ENCODE peak calls at places on chromosomes 12 and 14, in five cellular contexts. S is pancreas, N is cardiac muscle cell, I is IMR-90, X is testis. C is an unnamed sample.

GRCh38 chr12:9049520-9050133 is 60.3 kb downstream of the KLRG1 start:
- DNase-seq in S (no peak), N (peak; percentile 68), I (peak; percentile 52), X (no peak), C (no peak)

GRCh38 chr12:45122776-45123380 is 72.0 kb upstream of the DBX2 start:
- DNase-seq in S (no peak), N (peak; percentile 54), I (peak; percentile 21), X (peak; percentile 16), C (no peak)

GRCh38 chr12:50242751-50243191 is 40.5 kb downstream of the LIMA1 start:
- DNase-seq in S (no peak), N (no peak), I (peak; percentile 83), X (no peak), C (no peak)

GRCh38 chr12:54007538-54008259 is 1.1 kb upstream of the HOXC8 start:
- DNase-seq in S (no peak), N (no peak), I (no peak), X (no peak), C (no peak)

GRCh38 chr14:54614296-54614695 is 47.4 kb downstream of the SAMD4A start:
- DNase-seq in S (no peak), N (no peak), I (no peak), X (no peak), C (no peak)

GRCh38 chr14:101360045-101360931 is 201.0 kb upstream of the DIO3 start:
- DNase-seq in S (no peak), N (peak; percentile 2), I (no peak), X (peak; percentile 66), C (no peak)

GRCh38 chr14:101963611-101964296 is 619 bp upstream of the DYNC1H1 start:
- DNase-seq in S (no peak), N (no peak), I (no peak), X (no peak), C (no peak)

GRCh38 chr12:65602579-65603295 is 221.5 kb upstream of the HMGA2 start:
- DNase-seq in S (peak; percentile 57), N (peak; percentile 96), I (peak; percentile 97), X (peak; percentile 85), C (no peak)

GRCh38 chr12:1459339-1459738 is 135.0 kb downstream of the FBXL14 start:
- DNase-seq in S (no peak), N (no peak), I (no peak), X (no peak), C (no peak)

GRCh38 chr12:123897221-123897620 is 75.4 kb downstream of the CCDC92 start:
- DNase-seq in S (no peak), N (peak; percentile 48), I (peak; percentile 72), X (no peak), C (no peak)

GRCh38 chr12:101697197-101697929 is at the start of gene CHPT1:
- DNase-seq in S (peak; percentile 76), N (peak; percentile 59), I (peak; percentile 38), X (peak; percentile 84), C (peak; percentile 49)

GRCh38 chr12:40647651-40648050 is 44.6 kb upstream of the CNTN1 start:
- DNase-seq in S (no peak), N (no peak), I (no peak), X (no peak), C (no peak)

GRCh38 chr12:94134226-94134795 is 14.1 kb upstream of the PLXNC1 start:
- DNase-seq in S (no peak), N (peak; percentile 70), I (peak; percentile 62), X (peak; percentile 35), C (no peak)

GRCh38 chr12:113165521-113166450 is 16.3 kb downstream of the CFAP73 start:
- DNase-seq in S (no peak), N (no peak), I (no peak), X (no peak), C (no peak)

DNA sequence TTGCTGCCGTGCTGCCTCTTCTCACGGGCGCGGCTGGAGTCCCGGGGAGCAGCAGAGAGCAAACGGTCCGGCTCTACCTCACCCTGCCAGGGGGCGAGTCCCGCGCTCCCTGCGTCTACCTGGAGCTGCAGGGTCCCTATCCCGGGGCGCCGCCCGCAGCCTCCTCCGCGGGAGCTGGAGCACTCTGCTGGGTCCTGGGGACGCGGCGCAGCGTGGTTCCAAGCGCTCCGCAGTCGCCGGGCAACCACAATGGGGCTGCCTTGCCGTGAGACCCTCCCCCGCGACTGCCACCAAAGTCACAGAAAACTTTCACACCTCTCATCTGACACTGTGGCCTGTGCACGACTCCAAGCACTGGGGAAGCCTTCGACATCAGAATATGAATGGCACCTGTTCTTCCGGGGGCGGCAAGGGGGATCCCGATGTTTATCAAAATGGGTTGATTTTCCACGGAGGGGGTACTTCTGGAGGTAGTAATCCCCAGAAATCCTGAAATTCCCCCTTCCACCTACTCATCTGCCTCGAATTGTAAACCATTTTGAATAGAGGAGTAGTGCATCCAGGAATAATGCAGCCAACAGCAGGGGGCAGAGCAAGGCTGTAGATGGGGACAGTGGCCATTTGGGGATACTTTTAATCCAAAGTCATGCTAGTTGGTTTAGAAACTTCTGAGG is at the start of gene C12orf42:
- DNase-seq in S (no peak), N (peak; percentile 26), I (no peak), X (peak; percentile 54), C (no peak)
- H3K27ac ChIP-seq in S (no peak within 1 kb of the TSS), N (no peak within 1 kb of the TSS), I (no peak within 1 kb of the TSS), X (no peak within 1 kb of the TSS), C (no peak within 1 kb of the TSS)

GRCh38 chr14:77313374-77313773 is 7.3 kb downstream of the POMT2 start:
- DNase-seq in S (no peak), N (no peak), I (no peak), X (no peak), C (no peak)
- H3K27ac ChIP-seq in S (no peak overlapping the region), N (peak overlapping the region; percentile 16), I (peak overlapping the region; percentile 25), X (peak overlapping the region; percentile 81), C (peak overlapping the region; percentile 99)

GRCh38 chr14:99966030-99966429 is 99.2 kb upstream of the EVL start:
- DNase-seq in S (no peak), N (no peak), I (no peak), X (no peak), C (no peak)

GRCh38 chr14:99964979-99965378 is 100.2 kb upstream of the EVL start:
- DNase-seq in S (no peak), N (no peak), I (no peak), X (no peak), C (no peak)

GRCh38 chr14:99968156-99968920 is 96.9 kb upstream of the EVL start:
- DNase-seq in S (no peak), N (peak; percentile 74), I (peak; percentile 92), X (no peak), C (no peak)

GRCh38 chr14:99966912-99967311 is 98.3 kb upstream of the EVL start:
- DNase-seq in S (no peak), N (no peak), I (no peak), X (peak; percentile 49), C (no peak)

GRCh38 chr14:99966436-99966835 is 98.8 kb upstream of the EVL start:
- DNase-seq in S (no peak), N (no peak), I (no peak), X (no peak), C (no peak)
- H3K27ac ChIP-seq in S (no peak overlapping the region), N (no peak overlapping the region), I (no peak overlapping the region), X (peak overlapping the region; percentile 37), C (no peak overlapping the region)

GRCh38 chr12:117622087-117622486 is 260.7 kb upstream of the NOS1 start:
- DNase-seq in S (no peak), N (no peak), I (no peak), X (no peak), C (no peak)

GRCh38 chr12:117622741-117623140 is 261.3 kb upstream of the NOS1 start:
- DNase-seq in S (no peak), N (no peak), I (no peak), X (no peak), C (no peak)
- H3K27ac ChIP-seq in S (no peak overlapping the region), N (no peak overlapping the region), I (no peak overlapping the region), X (no peak overlapping the region), C (no peak overlapping the region)

GRCh38 chr12:81520064-81520945 is 238.8 kb downstream of the PPFIA2 start:
- DNase-seq in S (no peak), N (no peak), I (no peak), X (no peak), C (no peak)
- H3K27ac ChIP-seq in S (no peak overlapping the region), N (no peak overlapping the region), I (no peak overlapping the region), X (no peak overlapping the region), C (no peak overlapping the region)

GRCh38 chr12:75135021-75135420 is 74.6 kb downstream of the KCNC2 start:
- DNase-seq in S (no peak), N (no peak), I (no peak), X (no peak), C (no peak)

GRCh38 chr12:75130811-75131210 is 78.8 kb downstream of the KCNC2 start:
- DNase-seq in S (no peak), N (no peak), I (no peak), X (no peak), C (no peak)

GRCh38 chr12:75129275-75129674 is 80.4 kb downstream of the KCNC2 start:
- DNase-seq in S (no peak), N (no peak), I (no peak), X (no peak), C (no peak)
- H3K27ac ChIP-seq in S (no peak overlapping the region), N (no peak overlapping the region), I (no peak overlapping the region), X (no peak overlapping the region), C (no peak overlapping the region)

DNA sequence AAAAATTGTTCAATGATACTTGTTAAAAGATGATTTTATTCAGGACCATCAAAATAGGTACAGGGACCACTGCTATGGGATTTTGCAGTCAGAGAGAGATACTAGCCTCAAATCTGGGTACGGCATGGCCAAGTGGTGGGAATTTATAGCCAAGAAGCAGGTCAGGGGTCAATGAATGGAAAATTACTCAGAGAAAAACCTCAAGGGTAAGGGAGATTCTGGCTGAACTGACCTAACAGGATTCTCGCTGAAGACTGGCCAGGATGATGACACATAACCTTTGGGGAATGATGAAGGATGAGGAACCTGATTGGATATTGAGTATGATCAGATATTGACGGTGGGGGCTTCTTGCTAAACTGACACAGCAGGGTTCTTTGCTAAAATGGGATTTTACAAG is 32.7 kb downstream of the DEPDC4 start:
- DNase-seq in S (no peak), N (peak; percentile 48), I (peak; percentile 69), X (no peak), C (no peak)
- H3K27ac ChIP-seq in S (no peak overlapping the region), N (no peak overlapping the region), I (peak overlapping the region; percentile 46), X (no peak overlapping the region), C (no peak overlapping the region)

DNA sequence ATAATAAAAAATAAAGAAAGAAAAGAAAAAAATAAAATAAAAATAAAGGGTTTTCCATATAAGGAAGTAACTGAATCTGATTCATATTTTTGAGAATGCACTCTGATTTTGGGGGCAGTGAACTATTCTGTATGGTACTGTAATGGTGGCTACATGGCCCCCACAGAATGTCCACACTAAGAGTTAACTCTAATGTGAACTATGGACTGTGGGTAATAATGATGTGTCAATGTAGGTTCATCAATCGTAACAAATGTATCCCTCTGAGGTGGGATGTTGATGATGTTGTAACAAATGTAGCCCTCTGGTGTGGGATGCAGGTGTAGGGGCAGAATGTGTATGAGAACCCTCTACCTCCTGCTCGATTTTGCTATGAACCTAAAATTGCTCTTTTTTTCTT is 13.8 kb downstream of the KRT8 start:
- DNase-seq in S (no peak), N (no peak), I (no peak), X (no peak), C (no peak)
- H3K27ac ChIP-seq in S (no peak overlapping the region), N (no peak overlapping the region), I (no peak overlapping the region), X (no peak overlapping the region), C (no peak overlapping the region)

GRCh38 chr12:58671196-58671595 is 249.1 kb downstream of the LRIG3 start:
- DNase-seq in S (no peak), N (no peak), I (no peak), X (no peak), C (no peak)
- H3K27ac ChIP-seq in S (no peak overlapping the region), N (no peak overlapping the region), I (no peak overlapping the region), X (no peak overlapping the region), C (no peak overlapping the region)

C was measured in substantia nigra.